ENCODE peak calls at places on chromosomes 11 and 22, in nine cellular contexts. One of them, this sample, is unnamed.

GRCh38 chr11:40306938-40307548 is 1152.4 kb downstream of the LRRC4C start:
- DNase-seq in neural progenitor cell: peak
- DNase-seq in epithelial cell of esophagus: peak
- DNase-seq in mucosa of descending colon: no peak
- DNase-seq in right cardiac atrium: no peak
- DNase-seq in HCT116: no peak
- DNase-seq in cardiac fibroblast: peak
- DNase-seq in IMR-90: peak
- DNase-seq in transverse colon: no peak
- DNase-seq in this sample: peak

GRCh38 chr11:3815882-3816281 is 7.5 kb downstream of the PGAP2 start:
- DNase-seq in neural progenitor cell: no peak
- DNase-seq in epithelial cell of esophagus: no peak
- DNase-seq in mucosa of descending colon: no peak
- DNase-seq in right cardiac atrium: no peak
- DNase-seq in HCT116: no peak
- DNase-seq in cardiac fibroblast: no peak
- DNase-seq in IMR-90: no peak
- DNase-seq in transverse colon: no peak
- DNase-seq in this sample: no peak

GRCh38 chr11:12175694-12176241 is 65.4 kb downstream of the MICAL2 start:
- DNase-seq in neural progenitor cell: no peak
- DNase-seq in epithelial cell of esophagus: peak
- DNase-seq in mucosa of descending colon: no peak
- DNase-seq in right cardiac atrium: no peak
- DNase-seq in HCT116: peak
- DNase-seq in cardiac fibroblast: peak
- DNase-seq in IMR-90: peak
- DNase-seq in transverse colon: no peak
- DNase-seq in this sample: peak

GRCh38 chr11:66289548-66290331 is 797 bp upstream of the YIF1A start:
- DNase-seq in neural progenitor cell: peak
- DNase-seq in epithelial cell of esophagus: no peak
- DNase-seq in mucosa of descending colon: peak
- DNase-seq in right cardiac atrium: peak
- DNase-seq in HCT116: no peak
- DNase-seq in cardiac fibroblast: no peak
- DNase-seq in IMR-90: no peak
- DNase-seq in transverse colon: peak
- DNase-seq in this sample: no peak

GRCh38 chr22:33579448-33580093 is 340.7 kb downstream of the LARGE1 start:
- DNase-seq in neural progenitor cell: peak
- DNase-seq in epithelial cell of esophagus: peak
- DNase-seq in mucosa of descending colon: peak
- DNase-seq in right cardiac atrium: peak
- DNase-seq in HCT116: peak
- DNase-seq in cardiac fibroblast: peak
- DNase-seq in IMR-90: peak
- DNase-seq in transverse colon: peak
- DNase-seq in this sample: peak

GRCh38 chr11:72221386-72221785 is 3.2 kb upstream of the INPPL1 start:
- DNase-seq in neural progenitor cell: no peak
- DNase-seq in epithelial cell of esophagus: no peak
- DNase-seq in mucosa of descending colon: no peak
- DNase-seq in right cardiac atrium: no peak
- DNase-seq in HCT116: no peak
- DNase-seq in cardiac fibroblast: no peak
- DNase-seq in IMR-90: no peak
- DNase-seq in transverse colon: no peak
- DNase-seq in this sample: no peak

GRCh38 chr22:17888855-17889254 is 114.6 kb upstream of the BID start:
- DNase-seq in neural progenitor cell: peak
- DNase-seq in epithelial cell of esophagus: no peak
- DNase-seq in mucosa of descending colon: no peak
- DNase-seq in right cardiac atrium: no peak
- DNase-seq in HCT116: no peak
- DNase-seq in cardiac fibroblast: peak
- DNase-seq in IMR-90: peak
- DNase-seq in transverse colon: no peak
- DNase-seq in this sample: no peak

GRCh38 chr11:119120639-119121007 is 757 bp upstream of the HINFP start:
- DNase-seq in neural progenitor cell: peak
- DNase-seq in epithelial cell of esophagus: no peak
- DNase-seq in mucosa of descending colon: no peak
- DNase-seq in right cardiac atrium: no peak
- DNase-seq in HCT116: no peak
- DNase-seq in cardiac fibroblast: peak
- DNase-seq in IMR-90: peak
- DNase-seq in transverse colon: no peak
- DNase-seq in this sample: peak

GRCh38 chr11:61027141-61027840 is 55.8 kb downstream of the CD6 start:
- DNase-seq in neural progenitor cell: no peak
- DNase-seq in epithelial cell of esophagus: no peak
- DNase-seq in mucosa of descending colon: no peak
- DNase-seq in right cardiac atrium: no peak
- DNase-seq in HCT116: no peak
- DNase-seq in cardiac fibroblast: no peak
- DNase-seq in IMR-90: no peak
- DNase-seq in transverse colon: no peak
- DNase-seq in this sample: no peak

GRCh38 chr11:783581-784015 is 6.3 kb downstream of the CEND1 start:
- DNase-seq in neural progenitor cell: peak
- DNase-seq in epithelial cell of esophagus: peak
- DNase-seq in mucosa of descending colon: peak
- DNase-seq in right cardiac atrium: peak
- DNase-seq in HCT116: peak
- DNase-seq in cardiac fibroblast: peak
- DNase-seq in IMR-90: peak
- DNase-seq in transverse colon: peak
- DNase-seq in this sample: peak

DNA sequence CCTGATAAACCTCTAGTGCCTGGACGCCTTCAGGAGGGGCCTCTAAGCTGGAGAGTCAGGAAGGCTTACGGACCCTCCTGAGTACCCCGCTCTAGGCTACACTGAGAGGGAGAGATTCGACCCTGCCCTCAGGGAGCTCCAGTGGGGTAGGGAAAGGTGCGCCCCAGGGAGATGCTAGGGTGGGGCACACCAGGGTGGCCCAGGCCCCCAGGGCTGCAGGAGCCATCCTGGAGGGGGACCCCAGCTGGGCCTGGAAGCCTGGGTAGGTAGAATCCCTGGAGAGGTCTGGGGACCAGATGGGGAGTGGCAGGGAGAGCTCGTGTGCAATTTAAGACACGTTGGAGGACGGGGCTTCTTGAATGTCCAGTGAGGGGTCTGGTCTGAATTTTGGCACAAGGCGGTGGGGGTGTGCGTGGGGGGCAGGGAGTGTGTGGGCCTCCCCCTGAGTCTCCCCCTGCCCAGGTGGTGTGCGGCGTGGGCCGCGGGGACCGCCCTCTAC is 4.7 kb downstream of the CARNS1 start:
- DNase-seq in neural progenitor cell: no peak
- DNase-seq in epithelial cell of esophagus: no peak
- DNase-seq in mucosa of descending colon: no peak
- DNase-seq in right cardiac atrium: no peak
- DNase-seq in HCT116: no peak
- DNase-seq in cardiac fibroblast: no peak
- DNase-seq in IMR-90: no peak
- DNase-seq in transverse colon: no peak
- DNase-seq in this sample: no peak
- H3K4me3 ChIP-seq in neural progenitor cell: peak
- H3K4me3 ChIP-seq in epithelial cell of esophagus: peak
- H3K4me3 ChIP-seq in mucosa of descending colon: peak
- H3K4me3 ChIP-seq in right cardiac atrium: peak
- H3K4me3 ChIP-seq in HCT116: peak
- H3K4me3 ChIP-seq in cardiac fibroblast: peak
- H3K4me3 ChIP-seq in IMR-90: peak
- H3K4me3 ChIP-seq in transverse colon: no peak
- H3K4me3 ChIP-seq in this sample: peak

DNA sequence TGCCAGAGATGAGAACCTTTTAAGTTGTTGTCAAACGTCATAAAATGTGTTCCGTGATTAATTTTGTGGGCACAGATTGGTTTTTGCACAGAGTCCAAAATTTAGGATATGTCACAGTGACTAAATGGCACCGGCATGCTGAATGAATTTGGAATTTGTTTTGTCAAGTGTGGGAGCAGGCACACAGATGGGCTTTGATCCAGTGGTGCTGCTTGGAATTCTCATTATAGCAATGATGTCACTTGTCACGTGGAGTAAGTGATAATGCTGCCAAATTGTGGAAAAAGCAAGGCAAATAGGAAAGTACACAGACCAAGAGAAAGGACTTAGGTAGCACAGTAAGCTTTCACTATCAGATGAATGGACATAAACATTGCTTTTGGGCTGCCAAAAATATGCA is 8.0 kb upstream of the LIN7C start:
- DNase-seq in neural progenitor cell: no peak
- DNase-seq in epithelial cell of esophagus: no peak
- DNase-seq in mucosa of descending colon: no peak
- DNase-seq in right cardiac atrium: peak
- DNase-seq in HCT116: no peak
- DNase-seq in cardiac fibroblast: peak
- DNase-seq in IMR-90: peak
- DNase-seq in transverse colon: no peak
- DNase-seq in this sample: no peak
- H3K4me3 ChIP-seq in neural progenitor cell: no peak
- H3K4me3 ChIP-seq in epithelial cell of esophagus: no peak
- H3K4me3 ChIP-seq in mucosa of descending colon: no peak
- H3K4me3 ChIP-seq in right cardiac atrium: no peak
- H3K4me3 ChIP-seq in HCT116: no peak
- H3K4me3 ChIP-seq in cardiac fibroblast: no peak
- H3K4me3 ChIP-seq in IMR-90: no peak
- H3K4me3 ChIP-seq in transverse colon: no peak
- H3K4me3 ChIP-seq in this sample: no peak

GRCh38 chr22:38843716-38844660 is at the start of gene NPTXR:
- DNase-seq in neural progenitor cell: peak
- DNase-seq in epithelial cell of esophagus: peak
- DNase-seq in mucosa of descending colon: peak
- DNase-seq in right cardiac atrium: peak
- DNase-seq in HCT116: no peak
- DNase-seq in cardiac fibroblast: peak
- DNase-seq in IMR-90: peak
- DNase-seq in transverse colon: peak
- DNase-seq in this sample: no peak

GRCh38 chr22:38843201-38843715 is 570 bp downstream of the NPTXR start:
- DNase-seq in neural progenitor cell: peak
- DNase-seq in epithelial cell of esophagus: peak
- DNase-seq in mucosa of descending colon: peak
- DNase-seq in right cardiac atrium: peak
- DNase-seq in HCT116: no peak
- DNase-seq in cardiac fibroblast: peak
- DNase-seq in IMR-90: peak
- DNase-seq in transverse colon: peak
- DNase-seq in this sample: no peak

GRCh38 chr22:38845368-38845740 is 1.5 kb upstream of the NPTXR start:
- DNase-seq in neural progenitor cell: no peak
- DNase-seq in epithelial cell of esophagus: no peak
- DNase-seq in mucosa of descending colon: no peak
- DNase-seq in right cardiac atrium: no peak
- DNase-seq in HCT116: no peak
- DNase-seq in cardiac fibroblast: no peak
- DNase-seq in IMR-90: no peak
- DNase-seq in transverse colon: no peak
- DNase-seq in this sample: no peak

GRCh38 chr22:38842512-38843200 is 1.2 kb downstream of the NPTXR start:
- DNase-seq in neural progenitor cell: no peak
- DNase-seq in epithelial cell of esophagus: no peak
- DNase-seq in mucosa of descending colon: no peak
- DNase-seq in right cardiac atrium: no peak
- DNase-seq in HCT116: no peak
- DNase-seq in cardiac fibroblast: no peak
- DNase-seq in IMR-90: no peak
- DNase-seq in transverse colon: no peak
- DNase-seq in this sample: no peak

GRCh38 chr22:38844661-38845367 is 986 bp upstream of the NPTXR start:
- DNase-seq in neural progenitor cell: no peak
- DNase-seq in epithelial cell of esophagus: no peak
- DNase-seq in mucosa of descending colon: no peak
- DNase-seq in right cardiac atrium: no peak
- DNase-seq in HCT116: no peak
- DNase-seq in cardiac fibroblast: peak
- DNase-seq in IMR-90: no peak
- DNase-seq in transverse colon: no peak
- DNase-seq in this sample: no peak
- H3K4me3 ChIP-seq in neural progenitor cell: no peak
- H3K4me3 ChIP-seq in epithelial cell of esophagus: no peak
- H3K4me3 ChIP-seq in mucosa of descending colon: no peak
- H3K4me3 ChIP-seq in right cardiac atrium: no peak
- H3K4me3 ChIP-seq in HCT116: peak
- H3K4me3 ChIP-seq in cardiac fibroblast: no peak
- H3K4me3 ChIP-seq in IMR-90: no peak
- H3K4me3 ChIP-seq in transverse colon: no peak
- H3K4me3 ChIP-seq in this sample: no peak

DNA sequence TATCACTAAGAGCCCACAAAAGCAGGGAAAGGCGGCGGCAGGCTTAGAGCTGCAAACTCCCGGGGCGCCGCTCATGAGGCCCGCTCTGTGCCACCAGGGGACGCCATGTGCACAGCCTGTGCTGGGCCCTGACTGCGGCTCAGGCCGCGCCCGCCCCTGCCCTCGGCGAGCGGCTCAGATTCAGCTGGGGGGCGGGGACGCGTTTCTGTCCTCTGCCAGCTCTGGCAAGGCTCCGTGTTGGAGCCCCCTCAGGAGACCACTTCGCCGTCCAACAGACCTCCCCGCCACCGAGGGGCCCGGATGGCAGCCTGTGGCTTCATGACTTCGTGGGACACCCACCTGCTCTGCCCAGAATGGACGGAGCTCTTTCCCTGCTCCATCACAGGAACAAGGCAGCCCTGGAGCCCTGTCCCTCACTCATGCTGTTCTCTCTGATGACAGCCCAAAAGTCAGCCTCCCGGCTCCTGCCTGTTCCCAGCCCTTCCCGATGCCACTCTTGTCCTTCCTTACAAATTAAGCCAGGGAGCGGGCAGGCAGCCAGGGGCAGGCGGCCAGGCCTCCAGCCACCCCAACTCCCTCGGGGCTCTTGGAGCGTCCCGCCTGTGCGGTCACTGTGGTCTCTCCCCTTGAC is 69.1 kb downstream of the NAT10 start:
- DNase-seq in neural progenitor cell: peak
- DNase-seq in epithelial cell of esophagus: peak
- DNase-seq in mucosa of descending colon: peak
- DNase-seq in right cardiac atrium: peak
- DNase-seq in HCT116: peak
- DNase-seq in cardiac fibroblast: peak
- DNase-seq in IMR-90: peak
- DNase-seq in transverse colon: peak
- DNase-seq in this sample: no peak
- H3K4me3 ChIP-seq in neural progenitor cell: peak
- H3K4me3 ChIP-seq in epithelial cell of esophagus: peak
- H3K4me3 ChIP-seq in mucosa of descending colon: no peak
- H3K4me3 ChIP-seq in right cardiac atrium: no peak
- H3K4me3 ChIP-seq in HCT116: no peak
- H3K4me3 ChIP-seq in cardiac fibroblast: peak
- H3K4me3 ChIP-seq in IMR-90: no peak
- H3K4me3 ChIP-seq in transverse colon: no peak
- H3K4me3 ChIP-seq in this sample: no peak

DNA sequence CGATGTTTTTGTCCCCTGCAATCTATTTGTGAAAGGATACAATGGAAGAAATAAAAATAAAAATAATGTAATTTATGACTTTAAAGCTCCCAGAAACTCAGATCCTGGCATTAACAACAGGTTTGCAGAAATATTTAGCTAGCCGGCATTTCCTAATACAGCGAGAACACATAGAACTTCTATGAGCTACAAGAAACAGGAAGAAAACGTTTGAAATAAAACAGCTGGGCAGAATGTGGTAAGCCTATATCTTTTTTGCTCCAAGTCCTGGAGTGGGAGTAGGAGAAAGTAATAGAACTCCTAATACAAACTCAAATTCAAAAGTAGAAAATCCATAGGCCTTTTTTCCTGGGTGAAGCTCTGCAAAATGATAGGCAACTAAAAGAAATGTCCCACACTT is 29.6 kb upstream of the FIBIN start:
- DNase-seq in neural progenitor cell: no peak
- DNase-seq in epithelial cell of esophagus: no peak
- DNase-seq in mucosa of descending colon: no peak
- DNase-seq in right cardiac atrium: no peak
- DNase-seq in HCT116: no peak
- DNase-seq in cardiac fibroblast: peak
- DNase-seq in IMR-90: peak
- DNase-seq in transverse colon: no peak
- DNase-seq in this sample: no peak
- H3K4me3 ChIP-seq in neural progenitor cell: peak
- H3K4me3 ChIP-seq in epithelial cell of esophagus: no peak
- H3K4me3 ChIP-seq in mucosa of descending colon: no peak
- H3K4me3 ChIP-seq in right cardiac atrium: no peak
- H3K4me3 ChIP-seq in HCT116: no peak
- H3K4me3 ChIP-seq in cardiac fibroblast: no peak
- H3K4me3 ChIP-seq in IMR-90: no peak
- H3K4me3 ChIP-seq in transverse colon: no peak
- H3K4me3 ChIP-seq in this sample: no peak

This sample was measured in HFF-Myc.